ENCODE peak calls at places on chromosome 2, in four cellular contexts. E, H, K and Z are unnamed samples.

GRCh38 chr2:37877457-37878315 is 47.4 kb upstream of the RMDN2 start:
- DNase-seq in E (no peak), H (no peak), K (peak; percentile 57), Z (no peak)

GRCh38 chr2:233473386-233473791 is 93.2 kb downstream of the USP40 start:
- DNase-seq in E (peak; percentile 24), H (peak; percentile 66), K (no peak), Z (no peak)

GRCh38 chr2:101106453-101107181 is 44.6 kb downstream of the TBC1D8 start:
- DNase-seq in E (peak; percentile 56), H (no peak), K (no peak), Z (no peak)

GRCh38 chr2:173159794-173160463 is 84.3 kb downstream of the MAP3K20 start:
- DNase-seq in E (peak; percentile 71), H (peak; percentile 92), K (peak; percentile 97), Z (no peak)

GRCh38 chr2:213766465-213766891 is 482.2 kb downstream of the SPAG16 start:
- DNase-seq in E (no peak), H (no peak), K (no peak), Z (no peak)

GRCh38 chr2:72969706-72970105 is 52.4 kb downstream of the EMX1 start:
- DNase-seq in E (no peak), H (no peak), K (no peak), Z (no peak)

GRCh38 chr2:190504912-190505311 is 29.6 kb downstream of the NEMP2 start:
- DNase-seq in E (no peak), H (no peak), K (no peak), Z (no peak)

GRCh38 chr2:170680172-170680913 is 34.8 kb upstream of the SP5 start:
- DNase-seq in E (no peak), H (no peak), K (no peak), Z (no peak)

GRCh38 chr2:165632594-165632993 is 161.5 kb downstream of the GALNT3 start:
- DNase-seq in E (no peak), H (no peak), K (no peak), Z (no peak)

GRCh38 chr2:17830053-17831034 is 14.1 kb downstream of the MSGN1 start:
- DNase-seq in E (peak; percentile 58), H (peak; percentile 86), K (peak; percentile 79), Z (peak; percentile 85)

GRCh38 chr2:27133195-27133875 is 1.1 kb downstream of the PREB start:
- DNase-seq in E (no peak), H (no peak), K (no peak), Z (no peak)

GRCh38 chr2:181038796-181039195 is 58.4 kb downstream of the UBE2E3 start:
- DNase-seq in E (no peak), H (no peak), K (no peak), Z (no peak)
- H3K27ac ChIP-seq in E (no peak overlapping the region), H (no peak overlapping the region), K (no peak overlapping the region), Z (no peak overlapping the region)

DNA sequence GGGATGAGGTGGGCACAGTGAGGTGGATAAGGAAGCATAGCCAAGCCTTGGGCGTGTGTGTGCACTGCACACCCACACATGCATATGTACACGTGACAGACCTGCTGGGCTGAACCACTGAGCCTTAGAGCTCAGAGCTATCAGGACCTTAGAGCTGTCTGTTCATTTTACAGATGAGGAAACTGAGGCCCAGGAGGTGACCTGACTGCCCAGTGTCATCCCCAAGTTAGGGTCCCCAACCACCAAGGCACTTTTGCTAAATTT is 8.2 kb upstream of the SNED1 start:
- DNase-seq in E (peak; percentile 25), H (no peak), K (no peak), Z (no peak)
- H3K4me3 ChIP-seq in E (no peak overlapping the region), H (no peak overlapping the region), K (no peak overlapping the region), Z (no peak overlapping the region)

GRCh38 chr2:95029898-95030341 is 4.4 kb downstream of the MAL start:
- DNase-seq in E (no peak), H (no peak), K (no peak), Z (no peak)
- H3K27ac ChIP-seq in E (no peak overlapping the region), H (no peak overlapping the region), K (no peak overlapping the region), Z (no peak overlapping the region)

GRCh38 chr2:65417509-65418085 is 14.8 kb downstream of the SPRED2 start:
- DNase-seq in E (no peak), H (no peak), K (no peak), Z (no peak)

GRCh38 chr2:65421432-65421748 is 11.0 kb downstream of the SPRED2 start:
- DNase-seq in E (no peak), H (no peak), K (no peak), Z (no peak)

GRCh38 chr2:65424391-65424790 is 8.0 kb downstream of the SPRED2 start:
- DNase-seq in E (no peak), H (no peak), K (no peak), Z (no peak)

GRCh38 chr2:65416945-65417344 is 15.5 kb downstream of the SPRED2 start:
- DNase-seq in E (peak; percentile 67), H (no peak), K (no peak), Z (no peak)

GRCh38 chr2:65420712-65421431 is 11.5 kb downstream of the SPRED2 start:
- DNase-seq in E (no peak), H (no peak), K (peak; percentile 65), Z (no peak)
- H3K4me3 ChIP-seq in E (no peak overlapping the region), H (no peak overlapping the region), K (no peak overlapping the region), Z (no peak overlapping the region)

DNA sequence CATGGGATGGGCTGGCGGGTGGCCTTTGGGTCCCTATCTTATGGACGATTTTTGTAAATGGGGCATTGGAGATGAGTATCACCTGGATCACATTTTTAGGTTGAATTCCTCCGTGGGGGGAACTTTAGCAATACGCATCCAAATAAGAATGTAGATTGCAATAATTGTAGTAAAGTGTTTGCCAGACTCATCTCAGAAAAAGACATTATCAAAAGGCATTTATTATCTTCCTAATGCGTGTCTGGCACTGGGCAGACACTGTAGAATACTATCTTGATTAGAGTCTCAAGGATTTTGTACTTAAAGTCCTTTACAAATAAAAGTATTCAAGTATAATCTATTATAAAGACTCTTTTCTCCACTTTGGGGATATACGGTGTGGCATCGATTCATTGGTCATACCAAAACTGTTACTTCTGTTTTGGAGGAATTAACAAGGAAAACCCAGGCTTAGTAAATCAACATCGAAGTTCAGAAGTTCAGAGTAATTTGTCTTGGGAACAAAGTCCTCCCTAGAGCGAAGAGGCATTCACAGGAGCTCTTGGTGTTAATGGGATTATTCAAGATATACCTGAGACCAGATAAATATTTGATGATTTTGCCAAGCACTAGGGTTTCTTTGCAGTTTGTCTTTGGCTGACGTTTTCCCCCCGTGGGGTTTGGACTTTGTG is 568 bp upstream of the ACKR3 start:
- DNase-seq in E (no peak), H (no peak), K (no peak), Z (no peak)
- H3K27ac ChIP-seq in E (peak overlapping the region; percentile 90), H (peak overlapping the region; percentile 93), K (no peak overlapping the region), Z (no peak overlapping the region)